ENCODE peak calls at places on chromosomes 12 and 14, in nine cellular contexts. E is AG09309; W is fibroblast of villous mesenchyme; D is GM12878; O is RWPE2; V is GM12864; M is heart right ventricle; G is H1; X is CD8-positive, alpha-beta T cell. L is an unnamed sample.

GRCh38 chr12:26269554-26270284 is 74.3 kb downstream of the SSPN start:
- DNase-seq in E (no peak), W (no peak), D (no peak), O (no peak), V (no peak), M (no peak), G (no peak), X (no peak), L (no peak)

GRCh38 chr12:3107071-3107583 is 29.9 kb downstream of the TSPAN9 start:
- DNase-seq in E (peak; percentile 68), W (peak; percentile 76), D (no peak), O (no peak), V (no peak), M (no peak), G (peak; percentile 63), X (no peak), L (peak; percentile 65)

GRCh38 chr14:75539562-75540478 is 17.6 kb downstream of the BATF start:
- DNase-seq in E (no peak), W (no peak), D (no peak), O (no peak), V (peak; percentile 77), M (no peak), G (no peak), X (no peak), L (no peak)

GRCh38 chr14:94113490-94113889 is 3.0 kb downstream of the IFI27 start:
- DNase-seq in E (no peak), W (no peak), D (no peak), O (peak; percentile 39), V (no peak), M (peak; percentile 49), G (no peak), X (peak; percentile 13), L (peak; percentile 49)

GRCh38 chr12:5247144-5247543 is 184.8 kb upstream of the NTF3 start:
- DNase-seq in E (no peak), W (no peak), D (no peak), O (no peak), V (no peak), M (no peak), G (no peak), X (no peak), L (no peak)

GRCh38 chr12:81125691-81126090 is 47.8 kb downstream of the ACSS3 start:
- DNase-seq in E (no peak), W (no peak), D (no peak), O (no peak), V (no peak), M (no peak), G (no peak), X (no peak), L (no peak)

GRCh38 chr12:28537474-28537873 is 347.2 kb downstream of the CCDC91 start:
- DNase-seq in E (no peak), W (peak; percentile 75), D (no peak), O (no peak), V (no peak), M (no peak), G (no peak), X (no peak), L (no peak)

GRCh38 chr12:49887536-49888401 is 15.9 kb downstream of the FAIM2 start:
- DNase-seq in E (no peak), W (no peak), D (no peak), O (peak; percentile 19), V (no peak), M (no peak), G (no peak), X (no peak), L (no peak)

GRCh38 chr12:20212658-20213387 is 155.5 kb upstream of the PDE3A start:
- DNase-seq in E (peak; percentile 99), W (peak; percentile 97), D (no peak), O (peak; percentile 65), V (no peak), M (peak; percentile 76), G (peak; percentile 54), X (no peak), L (peak; percentile 100)

GRCh38 chr14:94680498-94681288 is 68.5 kb downstream of the SERPINA3 start:
- DNase-seq in E (no peak), W (no peak), D (no peak), O (peak; percentile 17), V (no peak), M (no peak), G (no peak), X (no peak), L (no peak)

GRCh38 chr12:47777741-47778558 is 4.9 kb downstream of the SLC48A1 start:
- DNase-seq in E (no peak), W (no peak), D (no peak), O (no peak), V (no peak), M (no peak), G (no peak), X (no peak), L (no peak)

GRCh38 chr14:100890451-100890850 is 13.1 kb downstream of the RTL1 start:
- DNase-seq in E (no peak), W (no peak), D (no peak), O (no peak), V (no peak), M (no peak), G (no peak), X (no peak), L (no peak)

GRCh38 chr12:119649202-119649808 is 18.6 kb upstream of the PRKAB1 start:
- DNase-seq in E (no peak), W (peak; percentile 7), D (no peak), O (no peak), V (no peak), M (no peak), G (no peak), X (no peak), L (no peak)

GRCh38 chr12:85803231-85803630 is 33.0 kb downstream of the RASSF9 start:
- DNase-seq in E (no peak), W (no peak), D (no peak), O (no peak), V (no peak), M (no peak), G (no peak), X (no peak), L (no peak)

DNA sequence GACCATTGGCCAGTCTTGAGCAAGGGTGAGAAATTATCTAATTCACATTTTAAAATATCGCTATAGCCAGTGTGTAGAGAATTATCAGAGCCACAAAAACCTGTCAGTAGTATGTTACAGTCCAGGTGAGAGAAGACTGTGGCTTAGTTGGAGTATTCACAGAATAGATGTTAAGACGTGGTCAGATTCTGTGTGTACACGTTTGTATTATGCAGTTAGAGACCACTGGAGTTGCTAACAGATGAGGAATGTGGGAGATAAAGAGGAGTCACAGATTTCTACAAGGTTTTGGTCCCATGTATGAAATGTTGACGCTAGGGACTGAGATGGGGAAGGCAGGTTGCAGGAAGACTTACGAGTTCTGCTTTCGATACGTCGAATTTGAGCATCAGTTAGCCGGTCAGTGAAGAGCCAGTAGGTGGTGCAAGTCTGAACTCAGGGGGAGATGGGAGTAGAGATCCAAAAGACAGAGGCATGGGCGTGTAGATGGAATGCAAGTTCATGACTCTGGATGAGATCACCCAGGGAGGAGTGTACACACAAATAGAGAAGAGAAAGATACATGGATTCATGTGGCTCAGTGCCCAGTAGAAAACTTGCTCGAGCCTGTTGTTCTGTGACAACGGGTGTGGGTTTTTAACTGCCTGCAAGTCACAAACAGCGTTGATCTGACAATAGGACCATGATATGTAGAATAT is 114.8 kb upstream of the FLRT2 start:
- DNase-seq in E (peak; percentile 47), W (peak; percentile 92), D (no peak), O (peak; percentile 92), V (no peak), M (no peak), G (peak; percentile 45), X (no peak), L (peak; percentile 99)
- TF ChIP-seq CTCF in E (peak; percentile 43), W (peak; percentile 61), D (no peak), O (peak; percentile 96), V (no peak), M (peak; percentile 19), G (peak; percentile 37), X (no peak), L (peak; percentile 78)

GRCh38 chr14:22838631-22839041 is 2.3 kb downstream of the MMP14 start:
- DNase-seq in E (no peak), W (peak; percentile 74), D (no peak), O (no peak), V (no peak), M (no peak), G (no peak), X (no peak), L (peak; percentile 84)
- H3K4me3 ChIP-seq in E (peak overlapping the region; percentile 86), W (peak overlapping the region; percentile 97), D (no peak overlapping the region), O (peak overlapping the region; percentile 93), V (no peak overlapping the region), M (peak overlapping the region; percentile 88), G (no peak overlapping the region), X (no peak overlapping the region), L (peak overlapping the region; percentile 95)

GRCh38 chr14:67722293-67722692 is 20.6 kb downstream of the RDH12 start:
- DNase-seq in E (no peak), W (peak; percentile 32), D (no peak), O (no peak), V (no peak), M (peak; percentile 77), G (no peak), X (no peak), L (peak; percentile 56)
- TF ChIP-seq CTCF in E (no peak), W (no peak), D (no peak), O (no peak), V (no peak), M (no peak), G (no peak), X (no peak), L (no peak)

GRCh38 chr12:53660064-53660463 is 15.8 kb downstream of the ATP5MC2 start:
- DNase-seq in E (no peak), W (peak; percentile 64), D (no peak), O (no peak), V (no peak), M (peak; percentile 32), G (no peak), X (no peak), L (peak; percentile 6)

GRCh38 chr12:53659609-53660008 is 16.3 kb downstream of the ATP5MC2 start:
- DNase-seq in E (no peak), W (peak; percentile 33), D (peak; percentile 8), O (no peak), V (no peak), M (no peak), G (no peak), X (no peak), L (peak; percentile 18)

GRCh38 chr12:53657041-53657440 is 18.8 kb downstream of the ATP5MC2 start:
- DNase-seq in E (no peak), W (no peak), D (no peak), O (no peak), V (no peak), M (no peak), G (no peak), X (no peak), L (peak; percentile 18)

GRCh38 chr12:53664191-53664590 is 11.7 kb downstream of the ATP5MC2 start:
- DNase-seq in E (no peak), W (no peak), D (no peak), O (no peak), V (no peak), M (no peak), G (no peak), X (no peak), L (no peak)

DNA sequence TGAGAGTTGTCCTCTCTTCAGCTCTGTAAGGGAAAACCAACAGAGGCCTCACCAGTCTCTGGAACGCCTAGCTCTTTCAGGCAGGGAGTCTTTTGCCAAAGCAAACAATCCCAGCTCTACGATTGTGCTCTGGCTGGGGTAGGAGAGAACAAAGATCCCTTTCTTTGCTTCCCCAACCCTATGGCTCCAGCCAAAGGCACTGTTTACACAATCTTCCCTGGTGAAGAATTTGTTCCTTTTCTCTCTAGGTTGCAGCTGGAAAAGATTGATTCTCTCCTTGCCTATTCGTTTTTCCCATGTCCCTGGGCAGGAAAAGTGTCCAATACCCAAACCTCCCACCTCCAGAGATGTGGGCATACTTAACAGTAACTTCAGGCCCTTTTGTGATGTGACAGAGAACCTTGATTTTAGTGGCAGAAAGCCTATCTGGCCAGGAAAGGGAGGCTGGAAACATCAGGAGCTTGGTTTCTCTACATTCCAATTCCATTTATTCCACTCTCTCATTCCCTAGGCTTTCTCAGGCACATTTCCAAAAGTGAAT is 16.8 kb downstream of the ATP5MC2 start:
- DNase-seq in E (no peak), W (peak; percentile 32), D (no peak), O (no peak), V (no peak), M (no peak), G (no peak), X (no peak), L (peak; percentile 67)
- H3K4me3 ChIP-seq in E (no peak overlapping the region), W (no peak overlapping the region), D (no peak overlapping the region), O (no peak overlapping the region), V (no peak overlapping the region), M (no peak overlapping the region), G (no peak overlapping the region), X (no peak overlapping the region), L (no peak overlapping the region)